ENCODE peak calls at places on chromosome X, in six cellular contexts. One of them, this sample, is unnamed. For H3K4me1 and H3K9me3, the result is how much of the 10 kb centered on the place peaks cover.

GRCh38 chrX:32116047-32116446 is 1044.2 kb upstream of the FTHL17 start:
- DNase-seq in suprapubic skin: no peak
- DNase-seq in left ventricle myocardium inferior: no peak
- DNase-seq in esophagus squamous epithelium: no peak
- DNase-seq in A673: peak
- DNase-seq in lower lobe of right lung: no peak
- DNase-seq in this sample: no peak

GRCh38 chrX:48474127-48474526 is 1.9 kb upstream of the FTSJ1 start:
- DNase-seq in suprapubic skin: no peak
- DNase-seq in left ventricle myocardium inferior: no peak
- DNase-seq in esophagus squamous epithelium: no peak
- DNase-seq in A673: peak
- DNase-seq in lower lobe of right lung: no peak
- DNase-seq in this sample: no peak

GRCh38 chrX:138845791-138846190 is 134.3 kb upstream of the FGF13 start:
- DNase-seq in suprapubic skin: no peak
- DNase-seq in left ventricle myocardium inferior: no peak
- DNase-seq in esophagus squamous epithelium: no peak
- DNase-seq in A673: peak
- DNase-seq in lower lobe of right lung: no peak
- DNase-seq in this sample: no peak

GRCh38 chrX:3815896-3816664 is 102.6 kb upstream of the PRKX start:
- DNase-seq in suprapubic skin: peak
- DNase-seq in left ventricle myocardium inferior: peak
- DNase-seq in esophagus squamous epithelium: peak
- DNase-seq in A673: peak
- DNase-seq in lower lobe of right lung: peak
- DNase-seq in this sample: peak

GRCh38 chrX:150731795-150732194 is 38.6 kb downstream of the MTMR1 start:
- DNase-seq in suprapubic skin: no peak
- DNase-seq in left ventricle myocardium inferior: no peak
- DNase-seq in esophagus squamous epithelium: no peak
- DNase-seq in A673: peak
- DNase-seq in lower lobe of right lung: no peak
- DNase-seq in this sample: no peak

GRCh38 chrX:22526339-22526738 is 253.6 kb downstream of the CBLL2 start:
- DNase-seq in suprapubic skin: no peak
- DNase-seq in left ventricle myocardium inferior: no peak
- DNase-seq in esophagus squamous epithelium: no peak
- DNase-seq in A673: peak
- DNase-seq in lower lobe of right lung: no peak
- DNase-seq in this sample: no peak

GRCh38 chrX:14013074-14013473 is 16.6 kb downstream of the GEMIN8 start:
- DNase-seq in suprapubic skin: no peak
- DNase-seq in left ventricle myocardium inferior: no peak
- DNase-seq in esophagus squamous epithelium: no peak
- DNase-seq in A673: no peak
- DNase-seq in lower lobe of right lung: no peak
- DNase-seq in this sample: no peak

GRCh38 chrX:132294776-132295495 is 75.7 kb upstream of the RAP2C start:
- DNase-seq in suprapubic skin: no peak
- DNase-seq in left ventricle myocardium inferior: no peak
- DNase-seq in esophagus squamous epithelium: no peak
- DNase-seq in A673: no peak
- DNase-seq in lower lobe of right lung: no peak
- DNase-seq in this sample: no peak

GRCh38 chrX:150478496-150479492 is 89.6 kb upstream of the MTM1 start:
- DNase-seq in suprapubic skin: no peak
- DNase-seq in left ventricle myocardium inferior: no peak
- DNase-seq in esophagus squamous epithelium: no peak
- DNase-seq in A673: no peak
- DNase-seq in lower lobe of right lung: no peak
- DNase-seq in this sample: no peak

GRCh38 chrX:37685452-37686347 is at the start of gene XK:
- DNase-seq in suprapubic skin: no peak
- DNase-seq in left ventricle myocardium inferior: peak
- DNase-seq in esophagus squamous epithelium: no peak
- DNase-seq in A673: peak
- DNase-seq in lower lobe of right lung: peak
- DNase-seq in this sample: no peak

GRCh38 chrX:49838374-49838773 is 9.3 kb downstream of the PAGE4 start:
- DNase-seq in suprapubic skin: no peak
- DNase-seq in left ventricle myocardium inferior: no peak
- DNase-seq in esophagus squamous epithelium: no peak
- DNase-seq in A673: peak
- DNase-seq in lower lobe of right lung: no peak
- DNase-seq in this sample: no peak

GRCh38 chrX:45320191-45320590 is 119.5 kb upstream of the DIPK2B start:
- DNase-seq in suprapubic skin: no peak
- DNase-seq in left ventricle myocardium inferior: no peak
- DNase-seq in esophagus squamous epithelium: no peak
- DNase-seq in A673: no peak
- DNase-seq in lower lobe of right lung: no peak
- DNase-seq in this sample: no peak

GRCh38 chrX:67780694-67781109 is 236.9 kb downstream of the AR start:
- DNase-seq in suprapubic skin: peak
- DNase-seq in left ventricle myocardium inferior: peak
- DNase-seq in esophagus squamous epithelium: no peak
- DNase-seq in A673: peak
- DNase-seq in lower lobe of right lung: peak
- DNase-seq in this sample: no peak

GRCh38 chrX:107861056-107861455 is 35.4 kb downstream of the MID2 start:
- DNase-seq in suprapubic skin: no peak
- DNase-seq in left ventricle myocardium inferior: no peak
- DNase-seq in esophagus squamous epithelium: no peak
- DNase-seq in A673: no peak
- DNase-seq in lower lobe of right lung: no peak
- DNase-seq in this sample: no peak

DNA sequence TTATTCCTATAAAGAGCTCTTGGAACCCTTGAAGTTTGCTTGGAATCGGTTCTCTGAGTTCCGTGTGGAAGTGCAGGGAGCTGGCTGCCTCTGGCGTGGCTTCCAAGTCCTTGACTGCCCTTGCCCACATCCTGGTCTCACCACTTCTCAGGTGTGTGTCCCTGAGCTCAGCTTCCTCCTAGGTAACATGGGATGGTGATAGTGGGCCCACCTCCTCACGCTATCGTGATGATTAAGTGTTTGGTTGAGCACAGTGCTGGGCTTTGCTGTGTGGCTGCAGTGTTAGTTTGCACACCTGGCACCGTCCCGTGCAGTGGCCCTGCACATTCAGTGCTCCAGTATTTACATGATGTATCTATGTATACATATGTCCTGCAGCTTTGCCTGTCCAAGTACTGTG is 81.5 kb downstream of the CLDN34 start:
- DNase-seq in suprapubic skin: no peak
- DNase-seq in left ventricle myocardium inferior: no peak
- DNase-seq in esophagus squamous epithelium: no peak
- DNase-seq in A673: no peak
- DNase-seq in lower lobe of right lung: peak
- DNase-seq in this sample: no peak
- H3K4me1 ChIP-seq in suprapubic skin: half or more
- H3K4me1 ChIP-seq in left ventricle myocardium inferior: half or more
- H3K4me1 ChIP-seq in esophagus squamous epithelium: under half
- H3K4me1 ChIP-seq in A673: under half
- H3K4me1 ChIP-seq in lower lobe of right lung: under half
- H3K4me1 ChIP-seq in this sample: under half

DNA sequence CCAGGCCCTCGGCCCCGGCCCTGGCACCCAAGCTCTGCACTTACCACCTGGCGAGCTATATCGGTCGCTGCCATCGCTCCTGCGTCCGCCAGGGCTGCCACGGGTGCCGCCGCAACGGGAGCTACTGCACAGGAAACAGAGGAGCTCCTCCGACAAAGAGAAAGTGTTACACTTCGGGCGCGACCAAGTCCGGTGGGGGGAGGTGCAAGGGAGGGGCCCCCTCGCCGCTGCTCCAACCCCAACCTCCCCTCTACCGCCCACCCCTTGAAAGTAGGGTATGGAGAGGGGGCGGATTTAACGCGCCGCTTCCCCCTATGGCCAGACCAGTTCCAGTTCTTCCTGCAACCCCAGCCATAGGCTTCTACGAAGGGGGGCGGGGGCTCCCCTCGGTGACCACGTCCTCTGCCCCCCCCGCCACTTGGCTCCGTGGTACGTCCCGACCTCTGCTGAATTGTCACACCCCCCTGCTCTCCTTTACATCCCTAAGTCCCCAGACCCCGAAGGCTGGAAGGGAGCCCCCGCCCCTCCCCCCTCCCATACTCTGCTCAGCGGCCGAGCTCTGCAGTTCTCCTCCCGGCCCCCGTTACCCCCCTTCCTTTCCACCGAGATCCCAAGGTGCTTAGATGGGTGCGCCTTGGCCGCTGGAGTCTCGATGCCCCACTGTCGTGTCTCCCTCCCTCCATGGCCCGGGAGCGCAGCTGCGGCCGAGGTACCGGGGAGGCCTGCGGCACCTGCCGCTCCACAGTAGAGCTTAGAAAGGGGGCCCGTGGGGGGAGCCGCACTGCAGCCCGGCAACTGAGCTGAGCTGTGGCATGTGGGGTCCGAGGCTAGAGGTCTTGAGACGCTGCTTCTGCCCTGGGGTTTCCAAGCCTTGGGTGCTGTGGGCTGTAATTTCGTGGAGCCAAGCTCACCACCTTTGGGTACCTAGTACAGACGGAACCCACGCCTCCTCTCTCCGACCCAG is at the start of gene SEPTIN6:
- DNase-seq in suprapubic skin: peak
- DNase-seq in left ventricle myocardium inferior: peak
- DNase-seq in esophagus squamous epithelium: peak
- DNase-seq in A673: peak
- DNase-seq in lower lobe of right lung: peak
- DNase-seq in this sample: peak
- H3K4me3 ChIP-seq in suprapubic skin: peak
- H3K4me3 ChIP-seq in left ventricle myocardium inferior: peak
- H3K4me3 ChIP-seq in esophagus squamous epithelium: peak
- H3K4me3 ChIP-seq in A673: peak
- H3K4me3 ChIP-seq in lower lobe of right lung: peak
- H3K4me3 ChIP-seq in this sample: peak

DNA sequence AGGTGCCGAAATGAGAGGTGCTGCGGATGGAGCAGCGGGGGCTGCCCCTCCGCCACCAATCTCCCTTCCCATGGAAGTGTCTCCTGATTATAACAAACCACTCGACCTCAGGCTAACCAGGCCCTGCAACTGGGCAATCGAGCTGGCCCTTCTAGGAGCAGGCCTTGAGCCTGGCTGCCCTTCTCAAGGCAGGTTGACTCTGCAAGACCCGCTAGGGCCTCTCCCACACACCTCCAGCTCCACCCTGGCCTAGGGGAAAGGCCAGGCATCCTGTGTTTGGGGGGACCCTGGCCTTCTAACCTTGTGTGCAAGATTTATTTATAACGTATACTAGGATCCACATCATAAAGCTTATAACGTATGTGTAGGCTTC is 3.7 kb upstream of the BCOR start:
- DNase-seq in suprapubic skin: no peak
- DNase-seq in left ventricle myocardium inferior: no peak
- DNase-seq in esophagus squamous epithelium: no peak
- DNase-seq in A673: no peak
- DNase-seq in lower lobe of right lung: no peak
- DNase-seq in this sample: no peak
- H3K9me3 ChIP-seq in suprapubic skin: under half
- H3K9me3 ChIP-seq in left ventricle myocardium inferior: under half
- H3K9me3 ChIP-seq in esophagus squamous epithelium: under half
- H3K9me3 ChIP-seq in A673: under half
- H3K9me3 ChIP-seq in lower lobe of right lung: under half
- H3K9me3 ChIP-seq in this sample: under half

GRCh38 chrX:27391601-27392000 is 71.5 kb downstream of the PPP4R3C start:
- DNase-seq in suprapubic skin: no peak
- DNase-seq in left ventricle myocardium inferior: no peak
- DNase-seq in esophagus squamous epithelium: no peak
- DNase-seq in A673: no peak
- DNase-seq in lower lobe of right lung: no peak
- DNase-seq in this sample: no peak
- H3K4me1 ChIP-seq in suprapubic skin: under half
- H3K4me1 ChIP-seq in left ventricle myocardium inferior: under half
- H3K4me1 ChIP-seq in esophagus squamous epithelium: under half
- H3K4me1 ChIP-seq in A673: under half
- H3K4me1 ChIP-seq in lower lobe of right lung: under half
- H3K4me1 ChIP-seq in this sample: under half

GRCh38 chrX:99761731-99762130 is 648.3 kb downstream of the PCDH19 start:
- DNase-seq in suprapubic skin: no peak
- DNase-seq in left ventricle myocardium inferior: no peak
- DNase-seq in esophagus squamous epithelium: no peak
- DNase-seq in A673: no peak
- DNase-seq in lower lobe of right lung: no peak
- DNase-seq in this sample: no peak
- H3K4me3 ChIP-seq in suprapubic skin: no peak
- H3K4me3 ChIP-seq in left ventricle myocardium inferior: no peak
- H3K4me3 ChIP-seq in esophagus squamous epithelium: no peak
- H3K4me3 ChIP-seq in A673: no peak
- H3K4me3 ChIP-seq in lower lobe of right lung: no peak
- H3K4me3 ChIP-seq in this sample: no peak

This sample was measured in effector memory CD4-positive, alpha-beta T cell.